ENCODE peak calls at places on chromosomes 12 and 14, in ten cellular contexts. V is HL-60, S is GM12878, P is GM23338, J is suprapubic skin, X is endothelial cell of umbilical vein, L is breast epithelium, Y is transverse colon, Q is HCT116, I is prostate gland. H is an unnamed sample.

GRCh38 chr12:67410246-67410645 is 141.1 kb downstream of the CAND1 start:
- DNase-seq in V (no peak), S (no peak), P (no peak), J (no peak), X (no peak), L (no peak), Y (no peak), Q (no peak), I (no peak), H (no peak)

GRCh38 chr14:99878563-99878962 is 85.3 kb downstream of the EML1 start:
- DNase-seq in V (no peak), S (no peak), P (no peak), J (no peak), X (no peak), L (no peak), Y (no peak), Q (no peak), I (no peak), H (no peak)

GRCh38 chr12:89674326-89674942 is 34.2 kb downstream of the ATP2B1 start:
- DNase-seq in V (no peak), S (no peak), P (no peak), J (no peak), X (no peak), L (no peak), Y (no peak), Q (no peak), I (no peak), H (no peak)

GRCh38 chr12:54277823-54278276 is 2.1 kb downstream of the CBX5 start:
- DNase-seq in V (no peak), S (no peak), P (no peak), J (no peak), X (no peak), L (no peak), Y (no peak), Q (no peak), I (no peak), H (no peak)

GRCh38 chr12:43352001-43352400 is 200.0 kb downstream of the ADAMTS20 start:
- DNase-seq in V (no peak), S (no peak), P (no peak), J (no peak), X (peak; percentile 4), L (no peak), Y (no peak), Q (no peak), I (no peak), H (no peak)

GRCh38 chr14:69013943-69014782 is 35.1 kb upstream of the ACTN1 start:
- DNase-seq in V (peak; percentile 88), S (no peak), P (peak; percentile 67), J (no peak), X (peak; percentile 64), L (peak; percentile 66), Y (peak; percentile 84), Q (no peak), I (peak; percentile 55), H (peak; percentile 8)

GRCh38 chr14:73759183-73759713 is 45.1 kb upstream of the PNMA1 start:
- DNase-seq in V (no peak), S (no peak), P (peak; percentile 15), J (peak; percentile 91), X (peak; percentile 49), L (no peak), Y (peak; percentile 74), Q (no peak), I (no peak), H (no peak)

GRCh38 chr12:52389313-52390207 is 4.1 kb upstream of the KRT84 start:
- DNase-seq in V (no peak), S (no peak), P (peak; percentile 23), J (no peak), X (no peak), L (peak; percentile 70), Y (no peak), Q (no peak), I (peak; percentile 22), H (no peak)

GRCh38 chr12:5480218-5480952 is 48.5 kb downstream of the NTF3 start:
- DNase-seq in V (no peak), S (no peak), P (peak; percentile 64), J (no peak), X (no peak), L (no peak), Y (no peak), Q (no peak), I (no peak), H (no peak)

GRCh38 chr12:132803883-132804282 is 24.8 kb downstream of the GOLGA3 start:
- DNase-seq in V (no peak), S (no peak), P (no peak), J (peak; percentile 86), X (no peak), L (peak; percentile 61), Y (no peak), Q (no peak), I (no peak), H (no peak)

GRCh38 chr14:92728781-92729364 is 19.6 kb downstream of the LGMN start:
- DNase-seq in V (no peak), S (no peak), P (no peak), J (no peak), X (peak; percentile 20), L (no peak), Y (no peak), Q (no peak), I (no peak), H (no peak)

GRCh38 chr12:65813983-65814382 is 10.3 kb upstream of the HMGA2 start:
- DNase-seq in V (no peak), S (no peak), P (no peak), J (no peak), X (no peak), L (no peak), Y (no peak), Q (no peak), I (no peak), H (no peak)

GRCh38 chr12:46366771-46367170 is 5.8 kb downstream of the SLC38A2 start:
- DNase-seq in V (no peak), S (no peak), P (no peak), J (no peak), X (no peak), L (no peak), Y (no peak), Q (no peak), I (no peak), H (no peak)

GRCh38 chr12:46364300-46364696 is 8.3 kb downstream of the SLC38A2 start:
- DNase-seq in V (no peak), S (no peak), P (no peak), J (no peak), X (no peak), L (no peak), Y (no peak), Q (no peak), I (no peak), H (no peak)

GRCh38 chr12:46365951-46366379 is 6.6 kb downstream of the SLC38A2 start:
- DNase-seq in V (no peak), S (no peak), P (no peak), J (no peak), X (no peak), L (no peak), Y (no peak), Q (no peak), I (no peak), H (no peak)

GRCh38 chr12:46363582-46364299 is 8.8 kb downstream of the SLC38A2 start:
- DNase-seq in V (no peak), S (no peak), P (no peak), J (no peak), X (no peak), L (no peak), Y (no peak), Q (no peak), I (no peak), H (no peak)

GRCh38 chr12:46364777-46365580 is 7.6 kb downstream of the SLC38A2 start:
- DNase-seq in V (no peak), S (no peak), P (no peak), J (no peak), X (peak; percentile 72), L (no peak), Y (peak; percentile 71), Q (no peak), I (peak; percentile 58), H (no peak)
- TF ChIP-seq POLR2AphosphoS5 in V (no peak), S (no peak), P (no peak), J (no peak), X (peak; percentile 27), L (no peak), Y (peak; percentile 32), Q (peak; percentile 69), I (no peak), H (no peak)

DNA sequence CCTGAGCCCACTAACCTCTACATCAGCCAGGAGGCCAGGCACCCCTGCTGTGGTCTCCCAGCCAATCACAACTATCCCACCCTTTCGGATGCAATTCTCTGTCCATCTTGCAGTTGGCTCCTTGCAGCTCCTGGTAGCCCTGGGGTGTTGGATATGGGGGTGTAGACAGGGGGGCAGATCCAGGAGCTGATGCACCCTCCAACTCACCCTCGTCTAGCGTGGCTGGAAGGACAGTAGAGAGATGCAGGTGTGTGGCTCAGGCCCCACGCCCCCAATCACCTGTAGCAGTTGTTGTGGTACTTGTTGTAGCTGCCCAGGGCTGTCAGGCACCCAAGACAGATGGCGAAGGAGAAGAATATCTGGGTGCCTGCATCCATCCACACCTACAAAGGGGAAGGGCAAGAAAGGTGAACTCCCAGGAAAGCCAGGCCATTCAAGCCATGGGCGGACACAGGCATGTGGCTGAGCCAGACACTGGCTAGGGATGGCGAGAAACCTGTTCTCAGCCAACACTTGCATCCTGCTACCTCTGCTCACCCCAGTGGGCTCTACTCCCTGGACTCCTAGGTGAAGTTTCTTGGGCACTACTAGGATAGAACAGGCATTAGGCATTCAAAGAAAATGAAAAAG is 13.4 kb upstream of the SLC6A12 start:
- DNase-seq in V (no peak), S (no peak), P (no peak), J (peak; percentile 61), X (no peak), L (no peak), Y (no peak), Q (no peak), I (no peak), H (no peak)
- H3K27ac ChIP-seq in V (no peak overlapping the region), S (no peak overlapping the region), P (no peak overlapping the region), J (no peak overlapping the region), X (no peak overlapping the region), L (no peak overlapping the region), Y (no peak overlapping the region), Q (no peak overlapping the region), I (no peak overlapping the region), H (no peak overlapping the region)

DNA sequence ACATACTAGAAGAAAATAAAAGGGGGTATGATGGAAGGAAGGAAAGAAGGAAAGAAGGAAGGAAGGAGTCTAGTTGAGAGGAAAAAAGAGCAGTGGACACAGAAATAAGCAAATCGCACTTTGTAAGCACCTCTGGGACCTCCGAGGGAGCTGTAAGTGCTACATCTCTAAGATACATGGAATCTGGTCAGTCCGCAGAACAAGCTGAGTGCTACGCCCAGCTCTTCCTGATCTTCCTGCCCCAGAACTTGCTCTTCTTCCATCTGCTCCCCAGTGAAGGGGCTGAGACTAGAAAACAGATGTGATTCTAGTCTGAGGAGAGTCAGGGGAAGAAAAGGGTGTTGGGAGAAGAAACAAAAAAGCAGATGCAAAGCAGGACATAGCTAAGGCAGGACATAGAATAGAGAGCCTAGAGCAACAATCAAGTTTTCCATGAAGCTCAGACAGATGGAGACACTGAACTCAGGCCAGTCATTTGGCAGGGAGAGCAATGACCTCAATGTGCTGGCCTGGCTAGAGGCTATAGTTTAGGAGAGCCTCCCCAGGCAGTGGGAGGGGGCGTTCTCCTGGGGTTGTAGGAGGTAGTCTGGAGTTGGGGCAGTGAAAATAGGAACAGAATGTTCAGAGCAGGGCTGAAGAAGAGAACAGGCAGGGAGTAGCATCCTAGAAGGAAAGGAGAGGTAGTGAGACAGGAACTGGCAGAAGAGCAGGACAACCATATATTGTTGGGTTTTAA is 1.8 kb upstream of the MFAP5 start:
- DNase-seq in V (no peak), S (no peak), P (no peak), J (peak; percentile 81), X (no peak), L (no peak), Y (peak; percentile 11), Q (no peak), I (no peak), H (no peak)
- TF ChIP-seq POLR2AphosphoS5 in V (no peak), S (no peak), P (no peak), J (no peak), X (no peak), L (no peak), Y (no peak), Q (no peak), I (peak; percentile 13), H (no peak)

GRCh38 chr14:102407258-102407657 is 44.5 kb downstream of the TECPR2 start:
- DNase-seq in V (no peak), S (no peak), P (no peak), J (no peak), X (no peak), L (peak; percentile 38), Y (no peak), Q (no peak), I (no peak), H (no peak)
- H3K27ac ChIP-seq in V (no peak overlapping the region), S (no peak overlapping the region), P (peak overlapping the region; percentile 29), J (no peak overlapping the region), X (no peak overlapping the region), L (peak overlapping the region; percentile 80), Y (peak overlapping the region; percentile 71), Q (no peak overlapping the region), I (peak overlapping the region; percentile 46), H (no peak overlapping the region)